ENCODE peak calls at places on chromosomes 16 and 17, in five cellular contexts. B is fibroblast of the aortic adventitia, U is PC-3, M is left colon, D is T-helper 1 cell. V is an unnamed sample.

GRCh38 chr16:73254983-73255382 is 207.1 kb upstream of the ZFHX3 start:
- DNase-seq in D (no peak), B (no peak), M (no peak), U (peak), V (no peak)

GRCh38 chr17:2709173-2709661 is 2.3 kb downstream of the CLUH start:
- DNase-seq in M (peak), B (peak), U (peak), D (no peak), V (no peak)

GRCh38 chr17:77681820-77682219 is 276.7 kb upstream of the TNRC6C start:
- DNase-seq in U (peak), B (peak), D (no peak), M (peak), V (peak)

GRCh38 chr16:24013733-24014645 is 178.2 kb downstream of the PRKCB start:
- DNase-seq in B (no peak), M (peak), U (no peak), D (peak), V (no peak)

GRCh38 chr17:226773-227580 is 45.5 kb upstream of the DOC2B start:
- DNase-seq in U (no peak), B (no peak), D (no peak), M (no peak), V (peak)

GRCh38 chr16:89913408-89914387 is 5.0 kb upstream of the MC1R start:
- DNase-seq in D (no peak), M (no peak), U (no peak), B (no peak), V (no peak)

GRCh38 chr16:67995423-67995822 is 3.9 kb downstream of the DPEP2 start:
- DNase-seq in D (no peak), M (no peak), B (no peak), U (no peak), V (no peak)

GRCh38 chr17:2613089-2613808 is 19.8 kb downstream of the PAFAH1B1 start:
- DNase-seq in D (no peak), B (no peak), U (no peak), M (no peak), V (no peak)

GRCh38 chr16:54647216-54647615 is 283.4 kb upstream of the IRX5 start:
- DNase-seq in B (no peak), D (no peak), M (no peak), U (no peak), V (no peak)

GRCh38 chr16:83967091-83967490 is 953 bp upstream of the NECAB2 start:
- DNase-seq in D (no peak), M (no peak), U (no peak), B (no peak), V (no peak)

GRCh38 chr17:34706029-34706428 is 126.6 kb downstream of the TMEM132E start:
- DNase-seq in B (peak), D (no peak), M (peak), U (peak), V (peak)

GRCh38 chr16:75267631-75268264 is 16.3 kb upstream of the BCAR1 start:
- DNase-seq in M (peak), D (no peak), U (peak), B (peak), V (peak)

GRCh38 chr17:1060991-1061390 is 64.1 kb downstream of the TIMM22 start:
- DNase-seq in M (no peak), B (peak), U (peak), D (no peak), V (peak)

GRCh38 chr17:1769826-1770477 is 8.1 kb downstream of the SERPINF1 start:
- DNase-seq in D (no peak), M (no peak), U (peak), B (no peak), V (no peak)

GRCh38 chr17:35609831-35610230 is 22.7 kb downstream of the AP2B1 start:
- DNase-seq in B (no peak), U (no peak), M (no peak), D (no peak), V (no peak)

GRCh38 chr17:50265212-50265611 is 9.1 kb upstream of the TMEM92 start:
- DNase-seq in B (no peak), M (no peak), U (no peak), D (no peak), V (peak)

GRCh38 chr16:19307587-19308241 is 22.2 kb downstream of the CLEC19A start:
- DNase-seq in U (no peak), B (no peak), D (no peak), M (no peak), V (no peak)

GRCh38 chr17:16440814-16441629 is 25.7 kb downstream of the TRPV2 start:
- DNase-seq in B (peak), U (no peak), D (no peak), M (no peak), V (no peak)

GRCh38 chr17:74414510-74414909 is 17.4 kb upstream of the GPRC5C start:
- DNase-seq in U (no peak), D (no peak), M (no peak), B (no peak), V (no peak)

GRCh38 chr16:27377666-27378485 is 24.1 kb upstream of the IL21R start:
- DNase-seq in B (no peak), D (no peak), U (no peak), M (no peak), V (no peak)

V was measured in astrocyte of the hippocampus.